ENCODE peak calls at places on chromosomes 6 and 20, in eight cellular contexts. Y, N, O, Z, Q, G, K and F are unnamed samples.

GRCh38 chr20:53617791-53618489 is 24.3 kb upstream of the ZNF217 start:
- DNase-seq in Y (no peak), N (no peak), O (no peak), Z (no peak), Q (peak; percentile 47), G (no peak), K (no peak), F (no peak)

GRCh38 chr6:45739058-45739457 is 276.6 kb downstream of the CLIC5 start:
- DNase-seq in Y (no peak), N (no peak), O (no peak), Z (no peak), Q (no peak), G (no peak), K (no peak), F (no peak)

GRCh38 chr6:160837146-160837545 is 135.1 kb downstream of the PLG start:
- DNase-seq in Y (no peak), N (no peak), O (no peak), Z (no peak), Q (no peak), G (no peak), K (no peak), F (no peak)

GRCh38 chr20:20366896-20367680 is 816 bp upstream of the INSM1 start:
- DNase-seq in Y (no peak), N (no peak), O (no peak), Z (no peak), Q (peak; percentile 18), G (no peak), K (no peak), F (no peak)

GRCh38 chr20:59611286-59611685 is 6.9 kb downstream of the PHACTR3 start:
- DNase-seq in Y (peak; percentile 58), N (no peak), O (no peak), Z (no peak), Q (no peak), G (no peak), K (no peak), F (no peak)

GRCh38 chr20:52972965-52973819 is 1.0 kb downstream of the TSHZ2 start:
- DNase-seq in Y (peak; percentile 24), N (no peak), O (no peak), Z (no peak), Q (peak; percentile 34), G (no peak), K (no peak), F (peak; percentile 40)

GRCh38 chr20:10217517-10218410 is 866 bp upstream of the SNAP25 start:
- DNase-seq in Y (peak; percentile 65), N (peak; percentile 95), O (no peak), Z (no peak), Q (peak; percentile 67), G (no peak), K (peak; percentile 80), F (peak; percentile 85)

GRCh38 chr6:84332139-84333034 is 104.9 kb upstream of the CEP162 start:
- DNase-seq in Y (no peak), N (no peak), O (no peak), Z (no peak), Q (no peak), G (no peak), K (no peak), F (no peak)

GRCh38 chr6:28737750-28738395 is 185.9 kb downstream of the TRIM27 start:
- DNase-seq in Y (no peak), N (no peak), O (no peak), Z (no peak), Q (no peak), G (no peak), K (no peak), F (no peak)

GRCh38 chr20:41138527-41139226 is 1.3 kb downstream of the PLCG1 start:
- DNase-seq in Y (peak; percentile 29), N (peak; percentile 14), O (no peak), Z (no peak), Q (peak; percentile 48), G (no peak), K (no peak), F (no peak)

GRCh38 chr6:13397359-13398080 is 69.2 kb upstream of the TBC1D7 start:
- DNase-seq in Y (no peak), N (no peak), O (no peak), Z (no peak), Q (no peak), G (no peak), K (no peak), F (peak; percentile 22)

GRCh38 chr20:57195023-57195758 is 71.2 kb downstream of the BMP7 start:
- DNase-seq in Y (no peak), N (peak; percentile 22), O (no peak), Z (no peak), Q (no peak), G (no peak), K (no peak), F (peak; percentile 14)

GRCh38 chr20:49979030-49979832 is 3.5 kb upstream of the SNAI1 start:
- DNase-seq in Y (peak; percentile 51), N (peak; percentile 51), O (no peak), Z (peak; percentile 47), Q (peak; percentile 86), G (no peak), K (peak; percentile 85), F (peak; percentile 88)

GRCh38 chr6:154319231-154319858 is 37.3 kb downstream of the IPCEF1 start:
- DNase-seq in Y (no peak), N (peak; percentile 72), O (no peak), Z (no peak), Q (no peak), G (no peak), K (no peak), F (no peak)

GRCh38 chr6:7073810-7074525 is 33.8 kb upstream of the RREB1 start:
- DNase-seq in Y (no peak), N (no peak), O (no peak), Z (peak; percentile 61), Q (no peak), G (no peak), K (peak; percentile 6), F (no peak)

GRCh38 chr6:158835616-158836221 is 16.6 kb upstream of the EZR start:
- DNase-seq in Y (peak; percentile 82), N (no peak), O (no peak), Z (no peak), Q (no peak), G (no peak), K (peak; percentile 70), F (peak; percentile 68)

GRCh38 chr6:46129301-46129633 is 522 bp upstream of the ENPP4 start:
- DNase-seq in Y (no peak), N (no peak), O (no peak), Z (no peak), Q (no peak), G (no peak), K (no peak), F (no peak)

GRCh38 chr6:127811939-127812338 is 88.9 kb downstream of the THEMIS start:
- DNase-seq in Y (no peak), N (no peak), O (no peak), Z (peak; percentile 2), Q (no peak), G (no peak), K (no peak), F (peak; percentile 44)

GRCh38 chr20:20566523-20566922 is 145.9 kb downstream of the RALGAPA2 start:
- DNase-seq in Y (no peak), N (no peak), O (no peak), Z (no peak), Q (no peak), G (no peak), K (no peak), F (no peak)

GRCh38 chr6:152351742-152352141 is 285.4 kb downstream of the SYNE1 start:
- DNase-seq in Y (no peak), N (no peak), O (no peak), Z (no peak), Q (no peak), G (no peak), K (no peak), F (no peak)

GRCh38 chr6:83615025-83615999 is 93.6 kb downstream of the SNAP91 start:
- DNase-seq in Y (no peak), N (peak; percentile 46), O (no peak), Z (no peak), Q (peak; percentile 12), G (no peak), K (no peak), F (peak; percentile 42)

GRCh38 chr6:133697666-133698065 is 191.2 kb upstream of the TCF21 start:
- DNase-seq in Y (no peak), N (peak; percentile 72), O (no peak), Z (no peak), Q (no peak), G (no peak), K (no peak), F (peak; percentile 70)